ENCODE peak calls at places on chromosomes 12 and 14, in eight cellular contexts. Z is upper lobe of right lung, R is coronary artery, T is fibroblast of villous mesenchyme, J is suprapubic skin, Y is transverse colon, X is heart left ventricle, I is hepatocyte. L is an unnamed sample.

GRCh38 chr12:53231859-53232640 is at the start of gene RARG:
- DNase-seq in Z (peak; percentile 86), R (peak; percentile 91), T (peak; percentile 37), J (no peak), Y (peak; percentile 71), X (peak; percentile 65), I (peak; percentile 81), L (peak; percentile 61)

GRCh38 chr12:116592116-116592637 is 33.0 kb downstream of the MAP1LC3B2 start:
- DNase-seq in Z (peak; percentile 83), R (no peak), T (peak; percentile 45), J (peak; percentile 79), Y (peak; percentile 36), X (no peak), I (peak; percentile 26), L (peak; percentile 75)

GRCh38 chr12:116183741-116184141 is 93.8 kb downstream of the MED13L start:
- DNase-seq in Z (no peak), R (no peak), T (no peak), J (no peak), Y (no peak), X (no peak), I (no peak), L (peak; percentile 39)

GRCh38 chr12:94792690-94793089 is 142.3 kb upstream of the TMCC3 start:
- DNase-seq in Z (no peak), R (no peak), T (peak; percentile 76), J (no peak), Y (no peak), X (peak; percentile 64), I (peak; percentile 48), L (no peak)

GRCh38 chr12:111173391-111174282 is 195.3 kb downstream of the PHETA1 start:
- DNase-seq in Z (no peak), R (no peak), T (no peak), J (no peak), Y (no peak), X (no peak), I (no peak), L (no peak)

GRCh38 chr12:28066879-28067278 is 94.3 kb upstream of the PTHLH start:
- DNase-seq in Z (no peak), R (no peak), T (no peak), J (no peak), Y (no peak), X (no peak), I (no peak), L (no peak)

GRCh38 chr14:51019089-51019488 is 74.8 kb upstream of the PYGL start:
- DNase-seq in Z (no peak), R (no peak), T (no peak), J (no peak), Y (no peak), X (no peak), I (no peak), L (peak; percentile 45)

GRCh38 chr12:76080017-76080728 is 4.3 kb downstream of the NAP1L1 start:
- DNase-seq in Z (no peak), R (no peak), T (peak; percentile 88), J (no peak), Y (no peak), X (no peak), I (no peak), L (no peak)

GRCh38 chr12:116282371-116283286 is 5.1 kb upstream of the MED13L start:
- DNase-seq in Z (no peak), R (no peak), T (peak; percentile 33), J (no peak), Y (no peak), X (no peak), I (no peak), L (no peak)

GRCh38 chr14:99034711-99035171 is 237.3 kb downstream of the BCL11B start:
- DNase-seq in Z (no peak), R (peak; percentile 65), T (no peak), J (no peak), Y (no peak), X (no peak), I (no peak), L (no peak)

GRCh38 chr14:91253795-91254323 is 9.4 kb upstream of the GPR68 start:
- DNase-seq in Z (no peak), R (no peak), T (no peak), J (no peak), Y (no peak), X (no peak), I (no peak), L (no peak)

GRCh38 chr12:38153737-38154061 is 162.9 kb upstream of the ALG10B start:
- DNase-seq in Z (no peak), R (no peak), T (no peak), J (no peak), Y (no peak), X (no peak), I (no peak), L (no peak)

GRCh38 chr14:100470523-100470897 is 116.7 kb downstream of the BEGAIN start:
- DNase-seq in Z (no peak), R (no peak), T (no peak), J (no peak), Y (no peak), X (no peak), I (no peak), L (no peak)

GRCh38 chr14:67137744-67138371 is 51.4 kb upstream of the GARIN2 start:
- DNase-seq in Z (no peak), R (no peak), T (peak; percentile 12), J (no peak), Y (no peak), X (no peak), I (no peak), L (peak; percentile 33)

GRCh38 chr12:69720748-69721147 is 17.9 kb upstream of the RAB3IP start:
- DNase-seq in Z (no peak), R (no peak), T (no peak), J (no peak), Y (no peak), X (no peak), I (peak; percentile 13), L (no peak)

GRCh38 chr12:49261726-49262125 is 3.2 kb upstream of the TUBA1C start:
- DNase-seq in Z (no peak), R (no peak), T (peak; percentile 20), J (no peak), Y (no peak), X (no peak), I (no peak), L (no peak)

GRCh38 chr12:49264466-49264872 is 413 bp upstream of the TUBA1C start:
- DNase-seq in Z (no peak), R (no peak), T (no peak), J (peak; percentile 81), Y (no peak), X (peak; percentile 45), I (peak; percentile 80), L (no peak)

GRCh38 chr12:49260831-49261363 is 4.0 kb upstream of the TUBA1C start:
- DNase-seq in Z (peak; percentile 36), R (no peak), T (no peak), J (no peak), Y (no peak), X (no peak), I (no peak), L (no peak)

GRCh38 chr12:49264873-49265792 is at the start of gene TUBA1C:
- DNase-seq in Z (peak; percentile 98), R (peak; percentile 93), T (peak; percentile 95), J (peak; percentile 93), Y (peak; percentile 96), X (peak; percentile 93), I (peak; percentile 97), L (peak; percentile 93)

GRCh38 chr12:49263400-49263763 is 1.5 kb upstream of the TUBA1C start:
- DNase-seq in Z (peak; percentile 12), R (no peak), T (no peak), J (no peak), Y (no peak), X (no peak), I (no peak), L (no peak)
- H3K4me3 ChIP-seq in Z (peak overlapping the region; percentile 85), R (no peak overlapping the region), T (no peak overlapping the region), J (no peak overlapping the region), Y (no peak overlapping the region), X (no peak overlapping the region), I (no peak overlapping the region), L (no peak overlapping the region)

GRCh38 chr14:41607119-41607785 is 576 bp downstream of the LRFN5 start:
- DNase-seq in Z (no peak), R (no peak), T (peak; percentile 32), J (no peak), Y (no peak), X (no peak), I (peak; percentile 18), L (peak; percentile 53)

GRCh38 chr14:41605550-41606248 is 977 bp upstream of the LRFN5 start:
- DNase-seq in Z (no peak), R (no peak), T (peak; percentile 38), J (no peak), Y (no peak), X (no peak), I (peak; percentile 56), L (peak; percentile 53)

GRCh38 chr14:41609704-41610183 is 3.1 kb downstream of the LRFN5 start:
- DNase-seq in Z (peak; percentile 61), R (no peak), T (peak; percentile 36), J (peak; percentile 69), Y (no peak), X (peak; percentile 68), I (peak; percentile 87), L (peak; percentile 60)

GRCh38 chr14:41606249-41607118 is at the start of gene LRFN5:
- DNase-seq in Z (peak; percentile 59), R (no peak), T (peak; percentile 17), J (no peak), Y (no peak), X (peak; percentile 61), I (peak; percentile 67), L (peak; percentile 33)

GRCh38 chr14:41607966-41608663 is 1.4 kb downstream of the LRFN5 start:
- DNase-seq in Z (no peak), R (no peak), T (peak; percentile 10), J (no peak), Y (no peak), X (no peak), I (peak; percentile 30), L (peak; percentile 21)
- H3K4me3 ChIP-seq in Z (peak overlapping the region; percentile 52), R (peak overlapping the region; percentile 77), T (peak overlapping the region; percentile 64), J (peak overlapping the region; percentile 75), Y (peak overlapping the region; percentile 38), X (peak overlapping the region; percentile 58), I (peak overlapping the region; percentile 93), L (peak overlapping the region; percentile 81)

DNA sequence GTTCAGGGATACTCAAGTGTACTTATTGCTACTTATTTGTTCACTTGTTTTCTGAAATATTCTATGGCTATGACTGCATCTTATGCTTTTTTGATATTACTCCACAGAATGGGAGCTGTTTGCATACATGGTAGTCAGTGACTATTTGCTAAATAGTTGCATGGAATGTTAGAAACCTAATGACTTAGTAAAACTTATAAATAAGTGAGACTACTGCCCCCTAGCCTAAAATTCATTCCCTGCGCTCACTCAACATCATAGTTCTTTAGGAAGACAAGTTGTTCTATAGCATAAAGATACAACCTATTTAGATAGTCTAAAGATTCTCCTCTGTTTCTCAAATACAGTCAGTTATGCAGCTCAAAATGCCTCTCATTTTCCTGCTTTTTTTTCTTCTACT is 305.5 kb downstream of the CEP128 start:
- DNase-seq in Z (no peak), R (no peak), T (no peak), J (no peak), Y (no peak), X (no peak), I (peak; percentile 8), L (no peak)
- H3K4me3 ChIP-seq in Z (no peak overlapping the region), R (no peak overlapping the region), T (no peak overlapping the region), J (no peak overlapping the region), Y (no peak overlapping the region), X (no peak overlapping the region), I (no peak overlapping the region), L (no peak overlapping the region)

GRCh38 chr14:70935135-70935534 is 27.9 kb downstream of the PCNX1 start:
- DNase-seq in Z (no peak), R (no peak), T (no peak), J (no peak), Y (no peak), X (no peak), I (no peak), L (no peak)
- H3K4me3 ChIP-seq in Z (no peak overlapping the region), R (no peak overlapping the region), T (no peak overlapping the region), J (no peak overlapping the region), Y (no peak overlapping the region), X (no peak overlapping the region), I (no peak overlapping the region), L (no peak overlapping the region)